ENCODE peak calls at places on chromosomes 11 and 22, in four cellular contexts. C, B, F and O are unnamed samples. For H3K27me3, the result is how much of the 10 kb centered on the place peaks cover.

GRCh38 chr11:75346912-75347647 is 4.4 kb downstream of the ARRB1 start:
- DNase-seq in F (peak), B (peak), C (no peak), O (no peak)

GRCh38 chr11:14184548-14184947 is 174.4 kb downstream of the RRAS2 start:
- DNase-seq in C (no peak), B (no peak), F (no peak), O (no peak)

GRCh38 chr11:12598330-12599256 is 75.6 kb upstream of the TEAD1 start:
- DNase-seq in C (no peak), F (no peak), B (no peak), O (peak)

GRCh38 chr11:77879218-77879617 is 58.3 kb downstream of the AAMDC start:
- DNase-seq in B (no peak), C (no peak), F (peak), O (no peak)

GRCh38 chr22:47236718-47237117 is 474.3 kb downstream of the TBC1D22A start:
- DNase-seq in C (no peak), F (no peak), B (no peak), O (no peak)

GRCh38 chr11:73971175-73971719 is 11.4 kb downstream of the UCP2 start:
- DNase-seq in B (no peak), C (no peak), F (peak), O (no peak)

GRCh38 chr22:44373234-44373633 is 60.5 kb upstream of the SHISAL1 start:
- DNase-seq in C (no peak), F (peak), B (peak), O (no peak)

GRCh38 chr22:49930596-49931412 is 12.4 kb downstream of the CRELD2 start:
- DNase-seq in F (peak), C (no peak), B (peak), O (no peak)

GRCh38 chr11:11531127-11531526 is 90.7 kb downstream of the GALNT18 start:
- DNase-seq in C (no peak), F (no peak), B (no peak), O (no peak)

GRCh38 chr11:8232849-8233606 is 30.6 kb downstream of the LMO1 start:
- DNase-seq in C (no peak), B (peak), F (no peak), O (no peak)

GRCh38 chr22:17489101-17489500 is 74.2 kb upstream of the SLC25A18 start:
- DNase-seq in F (no peak), C (no peak), B (no peak), O (no peak)

GRCh38 chr11:75474878-75475766 is 42.1 kb upstream of the KLHL35 start:
- DNase-seq in B (peak), C (peak), F (peak), O (peak)

GRCh38 chr11:133553885-133554586 is 21.7 kb upstream of the OPCML start:
- DNase-seq in B (no peak), F (no peak), C (no peak), O (no peak)

GRCh38 chr11:45917286-45917622 is 423 bp downstream of the PEX16 start:
- DNase-seq in C (no peak), B (no peak), F (no peak), O (no peak)

GRCh38 chr11:12315024-12315423 is 62.3 kb upstream of the PARVA start:
- DNase-seq in C (no peak), F (no peak), B (no peak), O (no peak)

GRCh38 chr22:49422668-49423067 is 405.0 kb downstream of the BRD1 start:
- DNase-seq in F (no peak), C (no peak), B (no peak), O (no peak)

GRCh38 chr11:14073821-14074529 is 111.5 kb downstream of the SPON1 start:
- DNase-seq in C (no peak), F (no peak), B (no peak), O (no peak)

GRCh38 chr11:134244593-134244992 is 8.6 kb downstream of the THYN1 start:
- DNase-seq in F (no peak), B (no peak), C (no peak), O (peak)

GRCh38 chr11:93113824-93114223 is 84.0 kb downstream of the SLC36A4 start:
- DNase-seq in F (no peak), B (no peak), C (no peak), O (no peak)

GRCh38 chr11:25733777-25734176 is 598.2 kb upstream of the ANO3 start:
- DNase-seq in B (no peak), F (no peak), C (no peak), O (no peak)

GRCh38 chr11:110317516-110317932 is 21.1 kb upstream of the RDX start:
- DNase-seq in B (no peak), C (no peak), F (no peak), O (no peak)

GRCh38 chr11:67680701-67681472 is 6.5 kb upstream of the ALDH3B2 start:
- DNase-seq in F (no peak), B (no peak), C (no peak), O (no peak)

GRCh38 chr11:72786305-72787261 is 7.3 kb downstream of the STARD10 start:
- DNase-seq in B (peak), C (no peak), F (no peak), O (no peak)

GRCh38 chr11:91947215-91947614 is 277.4 kb upstream of the FAT3 start:
- DNase-seq in B (no peak), F (peak), C (no peak), O (no peak)

GRCh38 chr11:44404323-44404705 is 94.4 kb upstream of the ALX4 start:
- DNase-seq in C (no peak), B (no peak), F (no peak), O (no peak)

GRCh38 chr22:36258750-36259619 is 6.1 kb downstream of the APOL1 start:
- DNase-seq in C (no peak), B (no peak), F (peak), O (no peak)

GRCh38 chr11:34004226-34004625 is 47.3 kb upstream of the CAPRIN1 start:
- DNase-seq in C (no peak), F (no peak), B (no peak), O (no peak)

GRCh38 chr11:27972432-27973170 is 135.4 kb downstream of the KIF18A start:
- DNase-seq in C (no peak), B (no peak), F (no peak), O (no peak)

GRCh38 chr11:7666292-7666866 is 6.9 kb downstream of the CYB5R2 start:
- DNase-seq in B (no peak), C (no peak), F (no peak), O (no peak)

GRCh38 chr22:37176464-37177061 is 11.5 kb downstream of the C1QTNF6 start:
- DNase-seq in B (peak), F (peak), C (no peak), O (no peak)

GRCh38 chr22:26362471-26362870 is 66.6 kb upstream of the ASPHD2 start:
- DNase-seq in F (no peak), C (no peak), B (no peak), O (no peak)

GRCh38 chr11:92596596-92597317 is 372.1 kb downstream of the FAT3 start:
- DNase-seq in C (no peak), F (no peak), B (no peak), O (no peak)

GRCh38 chr11:45646275-45646970 is 19.0 kb downstream of the CHST1 start:
- DNase-seq in B (no peak), F (no peak), C (no peak), O (no peak)

GRCh38 chr22:49724030-49724892 is 103.4 kb downstream of the BRD1 start:
- DNase-seq in B (no peak), F (no peak), C (peak), O (peak)

GRCh38 chr22:19631899-19632670 is 82.2 kb upstream of the SEPTIN5 start:
- DNase-seq in C (no peak), F (no peak), B (no peak), O (no peak)

GRCh38 chr22:33883961-33884808 is 36.1 kb downstream of the LARGE1 start:
- DNase-seq in B (no peak), F (no peak), C (no peak), O (no peak)

GRCh38 chr11:108115495-108116140 is 5.7 kb upstream of the ACAT1 start:
- DNase-seq in F (peak), C (no peak), B (peak), O (no peak)

GRCh38 chr11:742571-743201 is 4.6 kb upstream of the TALDO1 start:
- DNase-seq in B (no peak), F (no peak), C (no peak), O (no peak)

GRCh38 chr11:733072-733471 is 14.2 kb upstream of the TALDO1 start:
- DNase-seq in F (no peak), B (no peak), C (no peak), O (no peak)

GRCh38 chr11:736431-736830 is 10.8 kb upstream of the TALDO1 start:
- DNase-seq in F (no peak), C (no peak), B (no peak), O (no peak)

GRCh38 chr11:742156-742546 is 5.1 kb upstream of the TALDO1 start:
- DNase-seq in F (no peak), B (no peak), C (no peak), O (no peak)

DNA sequence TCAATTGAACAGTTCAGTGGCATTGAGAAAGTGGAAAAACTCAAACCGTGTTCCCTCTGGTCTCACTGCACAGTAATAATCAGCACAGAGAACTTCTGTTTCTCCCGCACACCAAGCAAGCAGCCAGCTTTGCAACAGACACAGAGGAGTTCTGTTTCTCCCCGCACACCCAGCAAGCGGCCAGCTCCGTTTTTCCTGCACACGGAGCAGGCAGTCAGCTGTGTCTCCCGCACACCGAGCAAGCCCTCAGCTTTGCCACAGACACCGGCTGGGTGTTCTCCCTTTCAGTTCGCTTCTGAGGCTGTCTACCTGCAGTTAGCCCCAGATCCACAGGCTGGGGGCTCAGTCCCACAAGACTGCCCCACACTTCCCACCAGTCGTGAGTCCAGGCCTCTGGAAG is 9.9 kb upstream of the TALDO1 start:
- DNase-seq in F (no peak), B (no peak), C (no peak), O (no peak)
- H3K27ac ChIP-seq in F (no peak), B (no peak), C (no peak), O (no peak)

GRCh38 chr22:41403532-41404318 is 22.0 kb downstream of the TEF start:
- DNase-seq in C (peak), F (peak), B (peak), O (peak)

GRCh38 chr22:41405588-41405987 is 23.8 kb downstream of the TEF start:
- DNase-seq in F (no peak), C (no peak), B (no peak), O (no peak)

GRCh38 chr22:41397143-41397811 is 15.5 kb downstream of the TEF start:
- DNase-seq in C (no peak), F (no peak), B (peak), O (no peak)

GRCh38 chr22:41398921-41399320 is 17.2 kb downstream of the TEF start:
- DNase-seq in F (no peak), B (no peak), C (no peak), O (no peak)

DNA sequence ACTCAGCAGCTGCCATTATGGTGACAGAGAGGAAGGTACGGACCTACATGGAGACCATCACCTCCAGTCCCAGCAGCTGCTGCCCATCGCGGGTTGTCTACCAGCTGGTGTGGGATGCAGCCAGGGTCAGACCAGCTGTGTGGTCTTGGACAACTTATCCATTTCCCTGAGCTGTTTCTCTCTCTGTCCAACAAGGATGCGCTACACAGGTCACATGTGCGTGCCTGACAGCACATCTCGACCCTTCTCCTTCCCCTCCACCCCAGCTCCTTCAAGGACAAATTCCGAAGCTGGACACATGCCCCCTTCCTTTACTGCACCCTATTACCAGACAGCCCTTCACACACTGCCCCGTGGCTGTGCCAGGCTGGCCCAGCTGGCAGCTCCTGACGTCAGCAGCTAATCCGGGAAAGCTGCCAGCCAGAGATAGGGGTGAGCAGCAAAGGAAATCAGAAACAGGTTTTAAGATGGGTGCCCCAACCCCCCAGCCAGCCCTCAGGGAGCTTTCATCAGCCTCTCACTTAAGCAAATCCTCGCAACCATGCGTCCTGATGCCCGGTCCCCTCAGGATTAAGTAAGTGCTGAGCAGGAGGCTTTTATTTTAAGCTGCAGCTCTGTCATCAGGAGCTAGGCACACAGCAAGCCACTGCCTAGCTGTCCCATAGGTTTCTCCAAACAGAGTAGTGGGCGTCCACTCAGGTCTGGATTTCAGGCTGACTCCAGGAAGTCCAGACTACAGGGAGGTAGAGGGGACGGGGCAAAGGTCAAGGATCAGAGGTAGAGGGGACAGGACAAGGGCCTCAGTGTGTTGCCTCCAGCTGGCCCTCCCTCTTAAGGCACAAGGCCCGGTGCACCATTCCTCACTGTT is 20.3 kb downstream of the TEF start:
- DNase-seq in F (peak), C (no peak), B (peak), O (no peak)
- H3K4me3 ChIP-seq in F (no peak), C (no peak), B (no peak), O (no peak)

GRCh38 chr22:48347311-48347710 is 1480.4 kb downstream of the BRD1 start:
- DNase-seq in B (no peak), C (no peak), F (no peak), O (no peak)
- H3K27me3 ChIP-seq in B (under half), C (under half), F (under half), O (under half)

DNA sequence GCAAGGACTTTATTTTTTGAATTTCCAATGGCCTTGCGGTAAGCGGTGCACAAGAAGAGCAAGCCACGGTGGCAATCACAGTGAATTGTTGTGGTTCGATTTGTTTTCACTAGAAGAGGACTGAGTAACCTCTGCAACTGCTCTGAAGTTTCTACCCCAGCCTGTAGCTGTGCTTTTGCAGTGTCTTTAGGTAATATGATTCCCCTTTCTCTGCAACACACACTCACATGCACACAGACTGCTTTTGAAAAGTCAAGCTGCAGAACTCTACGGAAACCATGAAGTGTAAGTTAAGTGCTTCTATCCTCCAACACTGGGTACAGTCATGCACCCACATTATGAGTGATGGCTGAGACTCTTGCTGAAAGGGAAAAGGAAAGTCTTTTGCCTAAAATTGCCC is 38.4 kb downstream of the CD44 start:
- DNase-seq in B (no peak), C (no peak), F (no peak), O (peak)
- H3K27ac ChIP-seq in B (peak), C (peak), F (peak), O (peak)

GRCh38 chr11:65320386-65321075 is 5.9 kb downstream of the CDC42EP2 start:
- DNase-seq in B (no peak), C (no peak), F (no peak), O (no peak)

GRCh38 chr11:65321828-65322495 is 7.3 kb downstream of the CDC42EP2 start:
- DNase-seq in C (no peak), B (no peak), F (no peak), O (no peak)

GRCh38 chr11:65325435-65325834 is 8.2 kb upstream of the DPF2 start:
- DNase-seq in B (no peak), C (no peak), F (no peak), O (no peak)

GRCh38 chr11:65321076-65321475 is 6.4 kb downstream of the CDC42EP2 start:
- DNase-seq in B (no peak), C (no peak), F (no peak), O (no peak)

DNA sequence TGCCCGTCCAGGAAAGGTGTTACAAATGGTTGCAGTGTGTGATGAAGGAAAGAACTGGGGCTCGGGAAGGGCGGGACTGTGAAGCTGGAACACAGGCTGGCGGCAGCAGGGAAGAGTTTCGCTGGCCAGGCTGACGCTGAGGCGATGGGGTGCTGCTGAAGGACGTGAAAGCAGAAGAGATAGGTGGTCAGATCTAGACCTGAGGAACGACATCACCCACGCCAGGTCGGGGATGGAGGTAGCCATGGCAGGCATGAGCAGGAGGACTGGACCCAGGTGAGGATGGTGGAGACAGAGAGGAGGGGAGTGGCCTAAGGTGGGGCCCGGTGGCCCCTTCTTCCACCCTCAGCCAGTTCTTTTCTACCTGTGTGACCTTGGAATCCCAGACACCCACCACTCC is 9.1 kb downstream of the CDC42EP2 start:
- DNase-seq in C (no peak), F (no peak), B (no peak), O (no peak)
- H3K4me3 ChIP-seq in C (no peak), F (no peak), B (no peak), O (no peak)

DNA sequence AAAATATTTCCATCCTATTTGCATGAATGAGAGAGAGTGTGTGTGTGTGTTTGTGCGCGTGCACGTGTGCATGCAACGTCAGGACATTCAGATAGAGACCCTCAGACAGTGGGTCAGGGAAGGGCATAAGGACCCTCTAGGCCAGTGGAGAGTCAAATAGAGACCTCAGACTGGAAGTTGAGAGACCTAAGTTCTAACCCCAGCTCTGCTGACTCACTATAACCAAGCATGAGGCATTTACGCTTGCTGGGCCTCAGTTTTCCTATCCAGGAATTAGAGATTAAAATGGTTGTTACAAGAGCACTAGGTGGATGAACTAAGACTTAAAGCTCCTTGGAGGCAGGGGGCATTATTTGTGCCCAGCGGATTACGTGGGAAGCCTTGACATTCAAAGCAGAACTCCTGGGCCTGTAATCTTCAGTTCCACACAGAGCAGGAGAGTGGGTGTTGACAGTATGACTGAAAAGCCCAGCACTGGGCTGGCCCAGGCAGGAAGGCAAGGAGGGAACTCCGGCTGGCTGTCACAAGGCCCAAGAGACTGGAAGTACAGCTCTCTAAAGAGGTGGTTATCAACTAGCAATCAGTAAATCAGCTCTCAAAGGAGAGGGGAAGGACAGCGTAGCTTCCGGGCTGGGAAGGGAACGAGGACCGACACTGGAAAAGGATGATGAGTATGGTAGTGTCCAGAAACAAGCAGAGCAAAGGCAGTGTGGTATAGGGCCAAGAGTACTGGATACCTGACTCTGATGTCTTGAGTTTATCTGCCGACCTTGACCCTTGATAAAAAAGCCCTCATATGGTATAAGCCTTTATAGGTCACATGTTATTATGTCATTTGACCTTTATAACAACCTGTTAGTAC is 9.2 kb downstream of the RHOG start:
- DNase-seq in B (no peak), F (peak), C (no peak), O (no peak)
- H3K27me3 ChIP-seq in B (under half), F (under half), C (under half), O (under half)